ENCODE peak calls at places on chromosome 6, in ten cellular contexts. C, A, F, P, E, K, H, R, Y and X are unnamed samples.

GRCh38 chr6:33433001-33433559 is 13.2 kb downstream of the SYNGAP1 start:
- ATAC-seq in H (no peak), P (no peak), K (no peak), Y (no peak), C (peak; percentile 20), F (no peak), R (no peak), E (no peak), A (no peak), X (no peak)

GRCh38 chr6:11785953-11786579 is 7.5 kb upstream of the ADTRP start:
- ATAC-seq in A (peak; percentile 66), P (peak; percentile 62), Y (peak; percentile 60), E (no peak), C (no peak), K (peak; percentile 79), H (peak; percentile 71), F (no peak), R (no peak), X (no peak)

GRCh38 chr6:110980648-110981047 is 1.2 kb upstream of the RPF2 start:
- ATAC-seq in Y (no peak), K (no peak), A (no peak), P (no peak), H (no peak), C (no peak), E (no peak), R (no peak), F (no peak), X (no peak)

GRCh38 chr6:138286698-138287097 is 68.4 kb upstream of the PBOV1 start:
- ATAC-seq in E (no peak), R (no peak), C (no peak), A (no peak), H (no peak), F (no peak), P (no peak), Y (no peak), K (no peak), X (no peak)

GRCh38 chr6:36463686-36464085 is 20.9 kb downstream of the KCTD20 start:
- ATAC-seq in H (no peak), C (no peak), E (no peak), K (no peak), P (no peak), Y (no peak), R (no peak), A (no peak), F (no peak), X (no peak)

GRCh38 chr6:56023829-56024228 is 148.4 kb upstream of the BMP5 start:
- ATAC-seq in E (no peak), A (no peak), Y (no peak), K (no peak), P (no peak), C (no peak), H (no peak), F (no peak), R (no peak), X (no peak)

GRCh38 chr6:107330190-107330589 is 129.2 kb downstream of the PDSS2 start:
- ATAC-seq in K (peak; percentile 92), H (no peak), P (peak; percentile 73), Y (peak; percentile 80), E (no peak), R (no peak), A (peak; percentile 50), C (no peak), F (no peak), X (no peak)

GRCh38 chr6:8027965-8028651 is 36.1 kb downstream of the BLOC1S5 start:
- ATAC-seq in H (peak; percentile 82), C (no peak), F (peak; percentile 61), P (no peak), Y (no peak), E (no peak), R (no peak), A (no peak), K (no peak), X (no peak)

GRCh38 chr6:63635165-63635562 is 438 bp upstream of the PHF3 start:
- ATAC-seq in Y (no peak), R (peak; percentile 16), A (peak; percentile 22), F (no peak), C (no peak), H (no peak), K (peak; percentile 2), E (no peak), P (no peak), X (no peak)

GRCh38 chr6:33906413-33906812 is 102.6 kb upstream of the MLN start:
- ATAC-seq in F (no peak), C (no peak), P (no peak), E (no peak), Y (no peak), A (no peak), H (no peak), R (no peak), K (no peak), X (no peak)

GRCh38 chr6:89110288-89110687 is 7.6 kb downstream of the SRSF12 start:
- ATAC-seq in H (no peak), K (no peak), R (no peak), C (no peak), E (no peak), Y (no peak), P (no peak), A (no peak), F (no peak), X (no peak)

GRCh38 chr6:135334169-135334568 is 153.1 kb downstream of the MYB start:
- ATAC-seq in R (no peak), Y (no peak), F (no peak), K (no peak), E (no peak), C (no peak), A (no peak), H (no peak), P (no peak), X (no peak)

GRCh38 chr6:45965787-45966186 is 49.9 kb downstream of the CLIC5 start:
- ATAC-seq in R (no peak), A (no peak), C (no peak), Y (no peak), K (peak; percentile 41), F (no peak), E (peak; percentile 67), H (no peak), P (no peak), X (no peak)

GRCh38 chr6:105587349-105588115 is 184.7 kb upstream of the PREP start:
- ATAC-seq in R (no peak), K (no peak), E (peak; percentile 88), A (peak; percentile 38), Y (no peak), P (peak; percentile 71), H (no peak), F (no peak), C (no peak), X (no peak)

GRCh38 chr6:101011165-101011564 is 130.0 kb upstream of the ASCC3 start:
- ATAC-seq in E (peak; percentile 83), H (no peak), P (peak; percentile 51), A (peak; percentile 68), Y (no peak), R (no peak), C (no peak), K (no peak), F (no peak), X (no peak)

GRCh38 chr6:98945311-98946005 is 2.3 kb downstream of the FBXL4 start:
- ATAC-seq in E (no peak), R (no peak), C (no peak), F (no peak), A (no peak), K (no peak), P (no peak), Y (no peak), H (no peak), X (no peak)

GRCh38 chr6:44074383-44075136 is 52.7 kb downstream of the MRPL14 start:
- ATAC-seq in Y (peak; percentile 55), R (peak; percentile 61), P (peak; percentile 50), H (peak; percentile 55), F (peak; percentile 67), A (peak; percentile 62), C (peak; percentile 69), K (peak; percentile 73), E (peak; percentile 47), X (peak; percentile 54)

GRCh38 chr6:157393667-157394329 is 12.8 kb downstream of the ZDHHC14 start:
- ATAC-seq in E (no peak), A (no peak), C (no peak), F (peak; percentile 24), P (no peak), H (no peak), Y (no peak), R (no peak), K (no peak), X (no peak)

GRCh38 chr6:48068326-48069191 is 42.4 kb downstream of the PTCHD4 start:
- ATAC-seq in F (peak; percentile 33), A (no peak), K (peak; percentile 74), Y (peak; percentile 19), C (no peak), E (peak; percentile 24), P (no peak), H (no peak), R (peak; percentile 80), X (no peak)

GRCh38 chr6:159089909-159090308 is 45.1 kb upstream of the TAGAP start:
- ATAC-seq in Y (no peak), P (no peak), H (no peak), R (no peak), C (no peak), E (no peak), K (no peak), F (no peak), A (no peak), X (no peak)
- H3K4me1 ChIP-seq in Y (no peaks in the 10 kb centered on the region), P (peaks cover 16% of the 10 kb centered on the region), H (no peaks in the 10 kb centered on the region), R (no peaks in the 10 kb centered on the region), C (no peaks in the 10 kb centered on the region), E (no peaks in the 10 kb centered on the region), K (peaks cover 9% of the 10 kb centered on the region), F (no peaks in the 10 kb centered on the region), A (peaks cover 7% of the 10 kb centered on the region), X (no peaks in the 10 kb centered on the region)

GRCh38 chr6:52538921-52539354 is 37.9 kb downstream of the TRAM2 start:
- ATAC-seq in F (no peak), P (no peak), Y (no peak), C (no peak), E (no peak), R (no peak), K (no peak), A (no peak), H (no peak), X (no peak)
- H3K4me1 ChIP-seq in F (peaks cover 26% of the 10 kb centered on the region), P (peaks cover 38% of the 10 kb centered on the region), Y (peaks cover 30% of the 10 kb centered on the region), C (peaks cover 10% of the 10 kb centered on the region), E (peaks cover 41% of the 10 kb centered on the region), R (peaks cover 57% of the 10 kb centered on the region), K (peaks cover 24% of the 10 kb centered on the region), A (peaks cover 29% of the 10 kb centered on the region), H (peaks cover 13% of the 10 kb centered on the region), X (peaks cover 82% of the 10 kb centered on the region)

GRCh38 chr6:35048031-35048613 is 93.0 kb downstream of the TCP11 start:
- ATAC-seq in P (no peak), E (no peak), A (peak; percentile 54), Y (no peak), F (no peak), K (peak; percentile 4), R (no peak), H (no peak), C (no peak), X (no peak)
- H3K4me1 ChIP-seq in P (peaks cover 17% of the 10 kb centered on the region), E (peaks cover 16% of the 10 kb centered on the region), A (no peaks in the 10 kb centered on the region), Y (peaks cover 25% of the 10 kb centered on the region), F (peaks cover 50% of the 10 kb centered on the region), K (peaks cover 87% of the 10 kb centered on the region), R (no peaks in the 10 kb centered on the region), H (peaks cover 50% of the 10 kb centered on the region), C (peaks cover 63% of the 10 kb centered on the region), X (peaks cover 81% of the 10 kb centered on the region)

DNA sequence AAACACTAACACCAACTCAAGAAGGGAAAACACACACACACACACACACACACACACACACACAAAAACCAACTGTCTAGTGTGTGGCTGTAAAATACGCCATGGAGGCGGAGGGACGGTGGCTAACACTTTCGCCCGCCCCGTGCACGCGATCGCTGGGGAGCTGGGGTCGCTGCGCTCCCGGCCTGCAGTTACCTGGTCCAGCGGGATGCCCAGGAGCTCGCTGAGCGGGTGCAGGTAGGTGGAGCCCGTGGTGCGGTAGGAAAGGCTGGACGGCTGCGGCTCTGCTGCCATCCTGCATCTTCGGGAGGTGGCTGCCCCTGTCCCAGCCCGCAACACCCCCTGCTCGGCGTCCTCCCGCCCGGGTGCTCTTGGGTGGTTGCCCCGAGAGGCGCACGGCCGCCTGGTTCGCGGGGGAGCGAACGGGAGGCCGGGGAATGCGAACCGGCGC is 303 bp downstream of the MBOAT1 start:
- ATAC-seq in P (peak; percentile 33), F (peak; percentile 49), E (peak; percentile 37), A (peak; percentile 51), H (peak; percentile 38), K (peak; percentile 54), C (no peak), Y (peak; percentile 29), R (peak; percentile 76), X (no peak)
- H3K4me1 ChIP-seq in P (peaks cover 22% of the 10 kb centered on the region), F (peaks cover 7% of the 10 kb centered on the region), E (peaks cover 15% of the 10 kb centered on the region), A (peaks cover 14% of the 10 kb centered on the region), H (peaks cover 29% of the 10 kb centered on the region), K (peaks cover 58% of the 10 kb centered on the region), C (peaks cover 6% of the 10 kb centered on the region), Y (peaks cover 8% of the 10 kb centered on the region), R (peaks cover 12% of the 10 kb centered on the region), X (peaks cover 3% of the 10 kb centered on the region)